ENCODE peak calls at places on chromosomes 5 and 9, in seven cellular contexts. Q is suprapubic skin; W is H9; P is A549; M is HL-60; H is pancreas; S is CD4-positive, alpha-beta memory T cell. E is an unnamed sample.

GRCh38 chr9:115673599-115673998 is 480.0 kb upstream of the PAPPA start:
- DNase-seq in W (no peak), H (no peak), S (no peak), P (peak; percentile 39), Q (no peak), M (no peak), E (no peak)

GRCh38 chr5:157719231-157719630 is 12.0 kb upstream of the THG1L start:
- DNase-seq in P (no peak), Q (no peak), S (no peak), W (peak; percentile 54), M (no peak), H (no peak), E (no peak)

GRCh38 chr9:90107021-90107771 is 502.4 kb downstream of the GADD45G start:
- DNase-seq in P (peak; percentile 28), M (no peak), W (no peak), S (no peak), Q (no peak), H (peak; percentile 81), E (no peak)

GRCh38 chr9:130305381-130305780 is 39.8 kb downstream of the HMCN2 start:
- DNase-seq in Q (no peak), W (no peak), H (no peak), M (no peak), P (no peak), S (no peak), E (no peak)

GRCh38 chr5:73441377-73441776 is 7.2 kb downstream of the FOXD1 start:
- DNase-seq in Q (no peak), P (no peak), S (no peak), W (no peak), H (no peak), M (no peak), E (no peak)

GRCh38 chr5:108763222-108763864 is 15.6 kb downstream of the FER start:
- DNase-seq in Q (no peak), P (no peak), H (no peak), M (no peak), S (no peak), W (no peak), E (no peak)

GRCh38 chr5:58187473-58188286 is 272.2 kb downstream of the PLK2 start:
- DNase-seq in Q (no peak), M (no peak), W (no peak), S (no peak), H (no peak), P (peak; percentile 52), E (no peak)

GRCh38 chr5:27240791-27241190 is 202.4 kb upstream of the CDH9 start:
- DNase-seq in Q (no peak), S (no peak), P (no peak), H (no peak), M (no peak), W (no peak), E (no peak)

GRCh38 chr9:111895996-111896941 is at the start of gene UGCG:
- DNase-seq in Q (peak; percentile 85), H (peak; percentile 90), P (peak; percentile 90), M (peak; percentile 61), S (peak; percentile 89), W (peak; percentile 88), E (no peak)

GRCh38 chr9:4174781-4175180 is 125.1 kb downstream of the GLIS3 start:
- DNase-seq in M (no peak), W (no peak), P (peak; percentile 33), S (no peak), Q (no peak), H (no peak), E (no peak)

GRCh38 chr5:60883229-60883628 is 39.2 kb upstream of the ELOVL7 start:
- DNase-seq in Q (no peak), S (no peak), P (peak; percentile 31), H (no peak), W (no peak), M (no peak), E (no peak)

GRCh38 chr9:99253772-99254431 is 31.8 kb downstream of the SEC61B start:
- DNase-seq in H (no peak), W (no peak), P (no peak), S (peak; percentile 10), M (no peak), Q (no peak), E (no peak)

GRCh38 chr5:114957384-114957783 is 212.3 kb downstream of the TRIM36 start:
- DNase-seq in S (no peak), H (no peak), M (no peak), W (no peak), Q (no peak), P (no peak), E (no peak)

GRCh38 chr5:34708777-34709176 is 52.6 kb downstream of the RAI14 start:
- DNase-seq in P (no peak), S (no peak), M (no peak), W (no peak), Q (no peak), H (no peak), E (no peak)

GRCh38 chr5:120985526-120985925 is 521.4 kb downstream of the PRR16 start:
- DNase-seq in S (no peak), H (no peak), W (no peak), M (no peak), Q (no peak), P (no peak), E (no peak)
- H3K27ac ChIP-seq in S (no peak overlapping the region), H (no peak overlapping the region), W (no peak overlapping the region), M (no peak overlapping the region), Q (no peak overlapping the region), P (no peak overlapping the region), E (no peak overlapping the region)

GRCh38 chr5:143403607-143404415 is at the start of gene NR3C1:
- DNase-seq in W (peak; percentile 38), Q (peak; percentile 92), P (peak; percentile 87), H (peak; percentile 88), M (peak; percentile 60), S (peak; percentile 91), E (no peak)
- H3K27ac ChIP-seq in W (no peak within 1 kb of the TSS), Q (peak within 1 kb of the TSS; percentile 98), P (peak within 1 kb of the TSS; percentile 99), H (peak within 1 kb of the TSS; percentile 99), M (peak within 1 kb of the TSS; percentile 99), S (peak within 1 kb of the TSS; percentile 90), E (peak within 1 kb of the TSS; percentile 100)

GRCh38 chr9:38018230-38018963 is 50.6 kb downstream of the SHB start:
- DNase-seq in H (no peak), S (no peak), P (no peak), Q (no peak), W (no peak), M (no peak), E (no peak)
- H3K27ac ChIP-seq in H (peak overlapping the region; percentile 34), S (no peak overlapping the region), P (peak overlapping the region; percentile 97), Q (no peak overlapping the region), W (no peak overlapping the region), M (no peak overlapping the region), E (peak overlapping the region; percentile 92)

GRCh38 chr9:128770286-128770685 is 1.4 kb downstream of the ZER1 start:
- DNase-seq in S (no peak), H (no peak), P (no peak), W (no peak), Q (no peak), M (no peak), E (no peak)
- H3K27ac ChIP-seq in S (no peak overlapping the region), H (no peak overlapping the region), P (no peak overlapping the region), W (no peak overlapping the region), Q (peak overlapping the region; percentile 95), M (peak overlapping the region; percentile 90), E (no peak overlapping the region)

GRCh38 chr9:109305801-109306200 is 15.1 kb downstream of the EPB41L4B start:
- DNase-seq in H (no peak), P (no peak), W (no peak), S (no peak), M (no peak), Q (no peak), E (no peak)
- H3K27ac ChIP-seq in H (no peak overlapping the region), P (no peak overlapping the region), W (no peak overlapping the region), S (no peak overlapping the region), M (no peak overlapping the region), Q (no peak overlapping the region), E (no peak overlapping the region)